ENCODE peak calls at places on chromosome 4, in nine cellular contexts. One of them, this sample, is unnamed.

GRCh38 chr4:143617994-143618679 is 82.3 kb downstream of the FREM3 start:
- DNase-seq in cardiac fibroblast: no peak
- DNase-seq in fibroblast of pulmonary artery: peak; percentile 39
- DNase-seq in mucosa of descending colon: no peak
- DNase-seq in CD4-positive, alpha-beta memory T cell: no peak
- DNase-seq in astrocyte of the cerebellum: peak; percentile 29
- DNase-seq in fibroblast of the aortic adventitia: peak; percentile 6
- DNase-seq in foreskin fibroblast: no peak
- DNase-seq in aorta: no peak
- DNase-seq in this sample: no peak

GRCh38 chr4:146243141-146243882 is 29.0 kb downstream of the REELD1 start:
- DNase-seq in cardiac fibroblast: no peak
- DNase-seq in fibroblast of pulmonary artery: peak; percentile 28
- DNase-seq in mucosa of descending colon: peak; percentile 35
- DNase-seq in CD4-positive, alpha-beta memory T cell: peak; percentile 24
- DNase-seq in astrocyte of the cerebellum: no peak
- DNase-seq in fibroblast of the aortic adventitia: no peak
- DNase-seq in foreskin fibroblast: no peak
- DNase-seq in aorta: no peak
- DNase-seq in this sample: no peak

GRCh38 chr4:31929676-31930075 is 1209.5 kb downstream of the PCDH7 start:
- DNase-seq in cardiac fibroblast: peak; percentile 10
- DNase-seq in fibroblast of pulmonary artery: peak; percentile 24
- DNase-seq in mucosa of descending colon: no peak
- DNase-seq in CD4-positive, alpha-beta memory T cell: no peak
- DNase-seq in astrocyte of the cerebellum: no peak
- DNase-seq in fibroblast of the aortic adventitia: no peak
- DNase-seq in foreskin fibroblast: no peak
- DNase-seq in aorta: no peak
- DNase-seq in this sample: no peak

GRCh38 chr4:102760645-102761477 is at the start of gene MANBA:
- DNase-seq in cardiac fibroblast: peak; percentile 78
- DNase-seq in fibroblast of pulmonary artery: peak; percentile 71
- DNase-seq in mucosa of descending colon: peak; percentile 91
- DNase-seq in CD4-positive, alpha-beta memory T cell: peak; percentile 80
- DNase-seq in astrocyte of the cerebellum: no peak
- DNase-seq in fibroblast of the aortic adventitia: peak; percentile 66
- DNase-seq in foreskin fibroblast: peak; percentile 73
- DNase-seq in aorta: peak; percentile 95
- DNase-seq in this sample: peak; percentile 27

GRCh38 chr4:38867478-38868054 is at the start of gene FAM114A1:
- DNase-seq in cardiac fibroblast: peak; percentile 91
- DNase-seq in fibroblast of pulmonary artery: peak; percentile 84
- DNase-seq in mucosa of descending colon: peak; percentile 92
- DNase-seq in CD4-positive, alpha-beta memory T cell: no peak
- DNase-seq in astrocyte of the cerebellum: peak; percentile 26
- DNase-seq in fibroblast of the aortic adventitia: peak; percentile 76
- DNase-seq in foreskin fibroblast: peak; percentile 86
- DNase-seq in aorta: peak; percentile 95
- DNase-seq in this sample: peak; percentile 68

GRCh38 chr4:76704133-76704881 is 193.6 kb downstream of the SOWAHB start:
- DNase-seq in cardiac fibroblast: peak; percentile 84
- DNase-seq in fibroblast of pulmonary artery: peak; percentile 71
- DNase-seq in mucosa of descending colon: peak; percentile 55
- DNase-seq in CD4-positive, alpha-beta memory T cell: no peak
- DNase-seq in astrocyte of the cerebellum: no peak
- DNase-seq in fibroblast of the aortic adventitia: peak; percentile 83
- DNase-seq in foreskin fibroblast: peak; percentile 64
- DNase-seq in aorta: no peak
- DNase-seq in this sample: no peak

GRCh38 chr4:112523008-112523440 is 7.0 kb upstream of the NEUROG2 start:
- DNase-seq in cardiac fibroblast: peak; percentile 36
- DNase-seq in fibroblast of pulmonary artery: peak; percentile 34
- DNase-seq in mucosa of descending colon: peak; percentile 50
- DNase-seq in CD4-positive, alpha-beta memory T cell: no peak
- DNase-seq in astrocyte of the cerebellum: no peak
- DNase-seq in fibroblast of the aortic adventitia: peak; percentile 34
- DNase-seq in foreskin fibroblast: no peak
- DNase-seq in aorta: no peak
- DNase-seq in this sample: no peak

GRCh38 chr4:164748375-164748774 is 5.6 kb upstream of the SMIM31 start:
- DNase-seq in cardiac fibroblast: peak; percentile 41
- DNase-seq in fibroblast of pulmonary artery: peak; percentile 49
- DNase-seq in mucosa of descending colon: no peak
- DNase-seq in CD4-positive, alpha-beta memory T cell: no peak
- DNase-seq in astrocyte of the cerebellum: peak; percentile 18
- DNase-seq in fibroblast of the aortic adventitia: peak; percentile 50
- DNase-seq in foreskin fibroblast: peak; percentile 1
- DNase-seq in aorta: no peak
- DNase-seq in this sample: no peak

GRCh38 chr4:181150173-181150572 is 1093.0 kb upstream of the TENM3 start:
- DNase-seq in cardiac fibroblast: no peak
- DNase-seq in fibroblast of pulmonary artery: no peak
- DNase-seq in mucosa of descending colon: no peak
- DNase-seq in CD4-positive, alpha-beta memory T cell: no peak
- DNase-seq in astrocyte of the cerebellum: peak; percentile 13
- DNase-seq in fibroblast of the aortic adventitia: no peak
- DNase-seq in foreskin fibroblast: no peak
- DNase-seq in aorta: no peak
- DNase-seq in this sample: no peak

GRCh38 chr4:58543465-58543864 is 1433.3 kb upstream of the IGFBP7 start:
- DNase-seq in cardiac fibroblast: no peak
- DNase-seq in fibroblast of pulmonary artery: no peak
- DNase-seq in mucosa of descending colon: no peak
- DNase-seq in CD4-positive, alpha-beta memory T cell: no peak
- DNase-seq in astrocyte of the cerebellum: no peak
- DNase-seq in fibroblast of the aortic adventitia: no peak
- DNase-seq in foreskin fibroblast: no peak
- DNase-seq in aorta: no peak
- DNase-seq in this sample: no peak

GRCh38 chr4:158535130-158535614 is 13.5 kb downstream of the RXFP1 start:
- DNase-seq in cardiac fibroblast: peak; percentile 58
- DNase-seq in fibroblast of pulmonary artery: peak; percentile 69
- DNase-seq in mucosa of descending colon: no peak
- DNase-seq in CD4-positive, alpha-beta memory T cell: no peak
- DNase-seq in astrocyte of the cerebellum: peak; percentile 22
- DNase-seq in fibroblast of the aortic adventitia: peak; percentile 66
- DNase-seq in foreskin fibroblast: peak; percentile 35
- DNase-seq in aorta: no peak
- DNase-seq in this sample: peak; percentile 13

GRCh38 chr4:183783933-183784622 is 121.0 kb upstream of the STOX2 start:
- DNase-seq in cardiac fibroblast: peak; percentile 77
- DNase-seq in fibroblast of pulmonary artery: peak; percentile 81
- DNase-seq in mucosa of descending colon: no peak
- DNase-seq in CD4-positive, alpha-beta memory T cell: no peak
- DNase-seq in astrocyte of the cerebellum: no peak
- DNase-seq in fibroblast of the aortic adventitia: peak; percentile 63
- DNase-seq in foreskin fibroblast: peak; percentile 2
- DNase-seq in aorta: no peak
- DNase-seq in this sample: peak; percentile 58

GRCh38 chr4:158496030-158496741 is 25.5 kb upstream of the RXFP1 start:
- DNase-seq in cardiac fibroblast: peak; percentile 12
- DNase-seq in fibroblast of pulmonary artery: peak; percentile 28
- DNase-seq in mucosa of descending colon: peak; percentile 58
- DNase-seq in CD4-positive, alpha-beta memory T cell: no peak
- DNase-seq in astrocyte of the cerebellum: no peak
- DNase-seq in fibroblast of the aortic adventitia: peak; percentile 2
- DNase-seq in foreskin fibroblast: no peak
- DNase-seq in aorta: no peak
- DNase-seq in this sample: no peak

GRCh38 chr4:185761352-185762235 is 50.4 kb downstream of the SORBS2 start:
- DNase-seq in cardiac fibroblast: peak; percentile 61
- DNase-seq in fibroblast of pulmonary artery: peak; percentile 69
- DNase-seq in mucosa of descending colon: no peak
- DNase-seq in CD4-positive, alpha-beta memory T cell: no peak
- DNase-seq in astrocyte of the cerebellum: no peak
- DNase-seq in fibroblast of the aortic adventitia: peak; percentile 53
- DNase-seq in foreskin fibroblast: no peak
- DNase-seq in aorta: no peak
- DNase-seq in this sample: no peak

GRCh38 chr4:66376921-66377320 is 706.6 kb upstream of the EPHA5 start:
- DNase-seq in cardiac fibroblast: peak; percentile 62
- DNase-seq in fibroblast of pulmonary artery: peak; percentile 72
- DNase-seq in mucosa of descending colon: no peak
- DNase-seq in CD4-positive, alpha-beta memory T cell: no peak
- DNase-seq in astrocyte of the cerebellum: no peak
- DNase-seq in fibroblast of the aortic adventitia: peak; percentile 38
- DNase-seq in foreskin fibroblast: no peak
- DNase-seq in aorta: no peak
- DNase-seq in this sample: no peak

GRCh38 chr4:40621592-40622512 is 7.8 kb downstream of the RBM47 start:
- DNase-seq in cardiac fibroblast: peak; percentile 97
- DNase-seq in fibroblast of pulmonary artery: peak; percentile 99
- DNase-seq in mucosa of descending colon: no peak
- DNase-seq in CD4-positive, alpha-beta memory T cell: no peak
- DNase-seq in astrocyte of the cerebellum: peak; percentile 99
- DNase-seq in fibroblast of the aortic adventitia: peak; percentile 99
- DNase-seq in foreskin fibroblast: peak; percentile 88
- DNase-seq in aorta: peak; percentile 85
- DNase-seq in this sample: peak; percentile 98
- H3K4me3 ChIP-seq in cardiac fibroblast: no peak overlapping the region
- H3K4me3 ChIP-seq in fibroblast of pulmonary artery: no peak overlapping the region
- H3K4me3 ChIP-seq in mucosa of descending colon: no peak overlapping the region
- H3K4me3 ChIP-seq in CD4-positive, alpha-beta memory T cell: no peak overlapping the region
- H3K4me3 ChIP-seq in astrocyte of the cerebellum: no peak overlapping the region
- H3K4me3 ChIP-seq in fibroblast of the aortic adventitia: no peak overlapping the region
- H3K4me3 ChIP-seq in foreskin fibroblast: no peak overlapping the region
- H3K4me3 ChIP-seq in aorta: no peak overlapping the region
- H3K4me3 ChIP-seq in this sample: no peak overlapping the region

GRCh38 chr4:67933038-67933437 is 30.3 kb downstream of the TMPRSS11A start:
- DNase-seq in cardiac fibroblast: no peak
- DNase-seq in fibroblast of pulmonary artery: no peak
- DNase-seq in mucosa of descending colon: no peak
- DNase-seq in CD4-positive, alpha-beta memory T cell: no peak
- DNase-seq in astrocyte of the cerebellum: no peak
- DNase-seq in fibroblast of the aortic adventitia: no peak
- DNase-seq in foreskin fibroblast: no peak
- DNase-seq in aorta: no peak
- DNase-seq in this sample: no peak

GRCh38 chr4:67929447-67929846 is 33.8 kb downstream of the TMPRSS11A start:
- DNase-seq in cardiac fibroblast: no peak
- DNase-seq in fibroblast of pulmonary artery: peak; percentile 12
- DNase-seq in mucosa of descending colon: no peak
- DNase-seq in CD4-positive, alpha-beta memory T cell: no peak
- DNase-seq in astrocyte of the cerebellum: peak; percentile 39
- DNase-seq in fibroblast of the aortic adventitia: peak; percentile 33
- DNase-seq in foreskin fibroblast: no peak
- DNase-seq in aorta: no peak
- DNase-seq in this sample: peak; percentile 72

GRCh38 chr4:67933755-67934154 is 29.5 kb downstream of the TMPRSS11A start:
- DNase-seq in cardiac fibroblast: no peak
- DNase-seq in fibroblast of pulmonary artery: peak; percentile 22
- DNase-seq in mucosa of descending colon: no peak
- DNase-seq in CD4-positive, alpha-beta memory T cell: no peak
- DNase-seq in astrocyte of the cerebellum: no peak
- DNase-seq in fibroblast of the aortic adventitia: peak; percentile 50
- DNase-seq in foreskin fibroblast: no peak
- DNase-seq in aorta: no peak
- DNase-seq in this sample: no peak

GRCh38 chr4:67928547-67928946 is 34.7 kb downstream of the TMPRSS11A start:
- DNase-seq in cardiac fibroblast: no peak
- DNase-seq in fibroblast of pulmonary artery: no peak
- DNase-seq in mucosa of descending colon: no peak
- DNase-seq in CD4-positive, alpha-beta memory T cell: no peak
- DNase-seq in astrocyte of the cerebellum: no peak
- DNase-seq in fibroblast of the aortic adventitia: peak; percentile 22
- DNase-seq in foreskin fibroblast: no peak
- DNase-seq in aorta: no peak
- DNase-seq in this sample: no peak

GRCh38 chr4:67931256-67931655 is 32.0 kb downstream of the TMPRSS11A start:
- DNase-seq in cardiac fibroblast: no peak
- DNase-seq in fibroblast of pulmonary artery: no peak
- DNase-seq in mucosa of descending colon: no peak
- DNase-seq in CD4-positive, alpha-beta memory T cell: no peak
- DNase-seq in astrocyte of the cerebellum: no peak
- DNase-seq in fibroblast of the aortic adventitia: no peak
- DNase-seq in foreskin fibroblast: no peak
- DNase-seq in aorta: no peak
- DNase-seq in this sample: no peak
- H3K4me3 ChIP-seq in cardiac fibroblast: no peak overlapping the region
- H3K4me3 ChIP-seq in fibroblast of pulmonary artery: no peak overlapping the region
- H3K4me3 ChIP-seq in mucosa of descending colon: no peak overlapping the region
- H3K4me3 ChIP-seq in CD4-positive, alpha-beta memory T cell: no peak overlapping the region
- H3K4me3 ChIP-seq in astrocyte of the cerebellum: no peak overlapping the region
- H3K4me3 ChIP-seq in fibroblast of the aortic adventitia: no peak overlapping the region
- H3K4me3 ChIP-seq in foreskin fibroblast: no peak overlapping the region
- H3K4me3 ChIP-seq in aorta: no peak overlapping the region
- H3K4me3 ChIP-seq in this sample: no peak overlapping the region

GRCh38 chr4:47010347-47011188 is 17.2 kb upstream of the GABRA4 start:
- DNase-seq in cardiac fibroblast: no peak
- DNase-seq in fibroblast of pulmonary artery: no peak
- DNase-seq in mucosa of descending colon: no peak
- DNase-seq in CD4-positive, alpha-beta memory T cell: peak; percentile 36
- DNase-seq in astrocyte of the cerebellum: no peak
- DNase-seq in fibroblast of the aortic adventitia: no peak
- DNase-seq in foreskin fibroblast: no peak
- DNase-seq in aorta: no peak
- DNase-seq in this sample: no peak

GRCh38 chr4:47013373-47013772 is 18.0 kb upstream of the GABRB1 start:
- DNase-seq in cardiac fibroblast: no peak
- DNase-seq in fibroblast of pulmonary artery: no peak
- DNase-seq in mucosa of descending colon: no peak
- DNase-seq in CD4-positive, alpha-beta memory T cell: no peak
- DNase-seq in astrocyte of the cerebellum: no peak
- DNase-seq in fibroblast of the aortic adventitia: no peak
- DNase-seq in foreskin fibroblast: no peak
- DNase-seq in aorta: no peak
- DNase-seq in this sample: no peak

GRCh38 chr4:47017081-47017480 is 14.3 kb upstream of the GABRB1 start:
- DNase-seq in cardiac fibroblast: no peak
- DNase-seq in fibroblast of pulmonary artery: no peak
- DNase-seq in mucosa of descending colon: no peak
- DNase-seq in CD4-positive, alpha-beta memory T cell: no peak
- DNase-seq in astrocyte of the cerebellum: no peak
- DNase-seq in fibroblast of the aortic adventitia: no peak
- DNase-seq in foreskin fibroblast: no peak
- DNase-seq in aorta: no peak
- DNase-seq in this sample: no peak

DNA sequence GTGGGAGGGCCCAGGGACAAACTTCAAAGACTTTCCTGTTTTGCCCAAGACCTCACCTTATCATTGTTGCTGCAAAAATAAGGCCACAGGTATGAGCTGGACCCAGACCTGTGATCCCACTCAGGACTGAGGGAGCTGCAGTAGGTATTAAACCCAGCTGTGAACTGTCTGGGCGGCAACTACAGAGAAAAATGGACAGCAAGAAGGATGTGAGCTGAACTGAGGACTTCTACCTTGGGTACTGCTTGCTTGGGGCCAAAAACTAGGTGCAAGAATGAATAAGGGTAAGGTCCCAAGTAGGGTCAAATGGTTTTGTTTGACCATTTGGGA is 17.8 kb upstream of the GABRA4 start:
- DNase-seq in cardiac fibroblast: no peak
- DNase-seq in fibroblast of pulmonary artery: no peak
- DNase-seq in mucosa of descending colon: no peak
- DNase-seq in CD4-positive, alpha-beta memory T cell: no peak
- DNase-seq in astrocyte of the cerebellum: no peak
- DNase-seq in fibroblast of the aortic adventitia: no peak
- DNase-seq in foreskin fibroblast: no peak
- DNase-seq in aorta: no peak
- DNase-seq in this sample: no peak
- H3K4me3 ChIP-seq in cardiac fibroblast: no peak overlapping the region
- H3K4me3 ChIP-seq in fibroblast of pulmonary artery: peak overlapping the region; percentile 17
- H3K4me3 ChIP-seq in mucosa of descending colon: no peak overlapping the region
- H3K4me3 ChIP-seq in CD4-positive, alpha-beta memory T cell: no peak overlapping the region
- H3K4me3 ChIP-seq in astrocyte of the cerebellum: no peak overlapping the region
- H3K4me3 ChIP-seq in fibroblast of the aortic adventitia: no peak overlapping the region
- H3K4me3 ChIP-seq in foreskin fibroblast: no peak overlapping the region
- H3K4me3 ChIP-seq in aorta: no peak overlapping the region
- H3K4me3 ChIP-seq in this sample: no peak overlapping the region

GRCh38 chr4:8203817-8204216 is 4.7 kb downstream of the SH3TC1 start:
- DNase-seq in cardiac fibroblast: no peak
- DNase-seq in fibroblast of pulmonary artery: no peak
- DNase-seq in mucosa of descending colon: no peak
- DNase-seq in CD4-positive, alpha-beta memory T cell: no peak
- DNase-seq in astrocyte of the cerebellum: no peak
- DNase-seq in fibroblast of the aortic adventitia: no peak
- DNase-seq in foreskin fibroblast: no peak
- DNase-seq in aorta: no peak
- DNase-seq in this sample: no peak
- H3K4me3 ChIP-seq in cardiac fibroblast: no peak overlapping the region
- H3K4me3 ChIP-seq in fibroblast of pulmonary artery: no peak overlapping the region
- H3K4me3 ChIP-seq in mucosa of descending colon: no peak overlapping the region
- H3K4me3 ChIP-seq in CD4-positive, alpha-beta memory T cell: no peak overlapping the region
- H3K4me3 ChIP-seq in astrocyte of the cerebellum: no peak overlapping the region
- H3K4me3 ChIP-seq in fibroblast of the aortic adventitia: no peak overlapping the region
- H3K4me3 ChIP-seq in foreskin fibroblast: no peak overlapping the region
- H3K4me3 ChIP-seq in aorta: no peak overlapping the region
- H3K4me3 ChIP-seq in this sample: no peak overlapping the region

This sample was measured in skeletal muscle cell.